ENCODE peak calls at places on chromosome 10, in ten cellular contexts. N is cardiac muscle cell, I is mammary epithelial cell, C is kidney epithelial cell, U is brain microvascular endothelial cell, O is hepatocyte, Q is neural progenitor cell, V is gastrocnemius medialis, T is pancreas, F is HFF-Myc. P is an unnamed sample.

GRCh38 chr10:126374435-126374834 is 13.8 kb downstream of the ADAM12 start:
- DNase-seq in N (no peak), I (no peak), C (no peak), U (no peak), O (no peak), Q (no peak), V (no peak), T (no peak), F (no peak), P (no peak)

GRCh38 chr10:43372751-43373445 is 1.5 kb downstream of the FXYD4 start:
- DNase-seq in N (no peak), I (no peak), C (no peak), U (no peak), O (no peak), Q (peak), V (no peak), T (no peak), F (no peak), P (no peak)

GRCh38 chr10:44389150-44389549 is 4.3 kb upstream of the CXCL12 start:
- DNase-seq in N (no peak), I (no peak), C (no peak), U (no peak), O (no peak), Q (no peak), V (no peak), T (no peak), F (no peak), P (no peak)

GRCh38 chr10:60848126-60848525 is 69.8 kb downstream of the CDK1 start:
- DNase-seq in N (no peak), I (no peak), C (no peak), U (peak), O (peak), Q (no peak), V (peak), T (no peak), F (peak), P (peak)

GRCh38 chr10:12380999-12381398 is 31.7 kb downstream of the CAMK1D start:
- DNase-seq in N (no peak), I (no peak), C (no peak), U (no peak), O (no peak), Q (no peak), V (no peak), T (no peak), F (no peak), P (no peak)

GRCh38 chr10:105243381-105243780 is 602.3 kb downstream of the SORCS3 start:
- DNase-seq in N (no peak), I (peak), C (no peak), U (no peak), O (no peak), Q (no peak), V (no peak), T (no peak), F (no peak), P (no peak)

GRCh38 chr10:44045020-44045419 is 339.9 kb downstream of the CXCL12 start:
- DNase-seq in N (no peak), I (no peak), C (no peak), U (no peak), O (no peak), Q (no peak), V (no peak), T (no peak), F (no peak), P (no peak)

GRCh38 chr10:71232089-71232998 is 20.0 kb downstream of the UNC5B start:
- DNase-seq in N (no peak), I (no peak), C (no peak), U (no peak), O (no peak), Q (no peak), V (peak), T (peak), F (no peak), P (peak)

GRCh38 chr10:23994459-23995046 is 214.4 kb upstream of the KIAA1217 start:
- DNase-seq in N (peak), I (peak), C (peak), U (peak), O (peak), Q (peak), V (peak), T (peak), F (peak), P (peak)

GRCh38 chr10:117373848-117374505 is 1.3 kb downstream of the PDZD8 start:
- DNase-seq in N (peak), I (peak), C (no peak), U (no peak), O (peak), Q (peak), V (peak), T (peak), F (no peak), P (peak)

GRCh38 chr10:92150798-92151197 is 140.1 kb downstream of the CPEB3 start:
- DNase-seq in N (no peak), I (no peak), C (no peak), U (no peak), O (no peak), Q (no peak), V (no peak), T (no peak), F (no peak), P (no peak)

GRCh38 chr10:124307531-124308350 is 111.0 kb downstream of the OAT start:
- DNase-seq in N (no peak), I (no peak), C (no peak), U (no peak), O (no peak), Q (no peak), V (no peak), T (no peak), F (no peak), P (no peak)

GRCh38 chr10:71471957-71472365 is 75.2 kb downstream of the CDH23 start:
- DNase-seq in N (no peak), I (no peak), C (no peak), U (no peak), O (no peak), Q (no peak), V (peak), T (peak), F (no peak), P (no peak)

GRCh38 chr10:61588770-61589211 is 73.9 kb upstream of the CABCOCO1 start:
- DNase-seq in N (no peak), I (no peak), C (no peak), U (peak), O (peak), Q (no peak), V (no peak), T (no peak), F (no peak), P (no peak)

GRCh38 chr10:974038-974784 is 14.0 kb upstream of the GTPBP4 start:
- DNase-seq in N (no peak), I (peak), C (peak), U (peak), O (peak), Q (no peak), V (no peak), T (no peak), F (no peak), P (peak)

GRCh38 chr10:12503311-12503710 is 154.0 kb downstream of the CAMK1D start:
- DNase-seq in N (no peak), I (no peak), C (no peak), U (no peak), O (peak), Q (no peak), V (no peak), T (no peak), F (no peak), P (no peak)

GRCh38 chr10:72007246-72007892 is 43.2 kb downstream of the CHST3 start:
- DNase-seq in N (no peak), I (no peak), C (no peak), U (no peak), O (no peak), Q (no peak), V (no peak), T (no peak), F (no peak), P (no peak)

GRCh38 chr10:52662255-52662654 is 110.3 kb downstream of the MBL2 start:
- DNase-seq in N (no peak), I (no peak), C (no peak), U (no peak), O (no peak), Q (no peak), V (no peak), T (no peak), F (no peak), P (no peak)

GRCh38 chr10:5531558-5532230 is 6.9 kb downstream of the CALML3 start:
- DNase-seq in N (no peak), I (no peak), C (no peak), U (no peak), O (no peak), Q (no peak), V (no peak), T (no peak), F (no peak), P (no peak)

GRCh38 chr10:118463740-118464139 is 121.6 kb upstream of the FAM204A start:
- DNase-seq in N (no peak), I (no peak), C (no peak), U (no peak), O (no peak), Q (no peak), V (no peak), T (no peak), F (no peak), P (no peak)

GRCh38 chr10:118457824-118458428 is 115.8 kb upstream of the FAM204A start:
- DNase-seq in N (no peak), I (no peak), C (no peak), U (no peak), O (no peak), Q (no peak), V (no peak), T (no peak), F (no peak), P (no peak)

GRCh38 chr10:118455181-118455695 is 113.1 kb upstream of the FAM204A start:
- DNase-seq in N (no peak), I (no peak), C (no peak), U (no peak), O (no peak), Q (no peak), V (no peak), T (no peak), F (no peak), P (no peak)

GRCh38 chr10:118458957-118459641 is 117.0 kb upstream of the FAM204A start:
- DNase-seq in N (no peak), I (no peak), C (no peak), U (no peak), O (peak), Q (no peak), V (no peak), T (no peak), F (no peak), P (no peak)

GRCh38 chr10:118459642-118460193 is 117.6 kb upstream of the FAM204A start:
- DNase-seq in N (peak), I (peak), C (no peak), U (peak), O (peak), Q (peak), V (no peak), T (peak), F (peak), P (peak)
- H3K4me3 ChIP-seq in N (no peak), I (no peak), C (no peak), U (no peak), O (no peak), Q (no peak), V (no peak), T (no peak), F (no peak), P (no peak)

GRCh38 chr10:69742356-69742695 is 59.4 kb upstream of the COL13A1 start:
- DNase-seq in N (no peak), I (no peak), C (no peak), U (no peak), O (no peak), Q (no peak), V (no peak), T (no peak), F (no peak), P (peak)

GRCh38 chr10:69741252-69741651 is 60.5 kb upstream of the COL13A1 start:
- DNase-seq in N (no peak), I (no peak), C (no peak), U (no peak), O (no peak), Q (no peak), V (no peak), T (no peak), F (no peak), P (no peak)

GRCh38 chr10:69741671-69742355 is 59.9 kb upstream of the COL13A1 start:
- DNase-seq in N (no peak), I (no peak), C (no peak), U (no peak), O (no peak), Q (no peak), V (no peak), T (no peak), F (no peak), P (no peak)

GRCh38 chr10:69744971-69745370 is 56.7 kb upstream of the COL13A1 start:
- DNase-seq in N (no peak), I (peak), C (no peak), U (no peak), O (no peak), Q (no peak), V (no peak), T (no peak), F (no peak), P (no peak)

GRCh38 chr10:69742928-69743602 is 58.6 kb upstream of the COL13A1 start:
- DNase-seq in N (peak), I (no peak), C (no peak), U (peak), O (peak), Q (peak), V (no peak), T (no peak), F (no peak), P (peak)
- TF ChIP-seq CTCF in N (peak), I (peak), C (peak), U (peak), O (peak), Q (peak), V (no peak), T (peak), F (peak), P (peak)

GRCh38 chr10:11168423-11169100 is 150.9 kb downstream of the CELF2 start:
- DNase-seq in N (no peak), I (no peak), C (no peak), U (no peak), O (no peak), Q (no peak), V (no peak), T (no peak), F (no peak), P (no peak)
- H3K4me3 ChIP-seq in N (no peak), I (no peak), C (no peak), U (no peak), O (no peak), Q (no peak), V (no peak), T (no peak), F (no peak), P (no peak)

GRCh38 chr10:17599089-17599488 is 18.1 kb downstream of the HACD1 start:
- DNase-seq in N (peak), I (no peak), C (no peak), U (peak), O (peak), Q (peak), V (no peak), T (no peak), F (peak), P (peak)
- TF ChIP-seq CTCF in N (peak), I (peak), C (peak), U (peak), O (peak), Q (peak), V (no peak), T (no peak), F (peak), P (peak)